ENCODE peak calls at places on chromosome 12, in four cellular contexts. R is K562, P is GM12878, O is SK-N-SH. E is an unnamed sample.

GRCh38 chr12:55724226-55724939 is 4.2 kb downstream of the RDH5 start:
- DNase-seq in O (peak; percentile 71), R (peak; percentile 55), P (no peak), E (peak; percentile 76)

GRCh38 chr12:110912263-110912662 is 8.1 kb downstream of the MYL2 start:
- DNase-seq in P (no peak), R (no peak), O (no peak), E (no peak)

GRCh38 chr12:25023808-25024207 is 74.9 kb upstream of the BCAT1 start:
- DNase-seq in R (no peak), P (no peak), O (no peak), E (no peak)

GRCh38 chr12:6341439-6342139 is at the start of gene TNFRSF1A:
- DNase-seq in O (peak; percentile 83), P (no peak), R (peak; percentile 61), E (no peak)

GRCh38 chr12:106436183-106436582 is 78.6 kb downstream of the POLR3B start:
- DNase-seq in R (no peak), P (no peak), O (no peak), E (no peak)

GRCh38 chr12:1595026-1595561 is 713 bp upstream of the FBXL14 start:
- DNase-seq in P (no peak), R (no peak), O (no peak), E (no peak)

GRCh38 chr12:43758247-43758727 is 303 bp downstream of the PUS7L start:
- DNase-seq in R (peak; percentile 43), O (peak; percentile 47), P (peak; percentile 17), E (peak; percentile 16)

GRCh38 chr12:101876861-101877815 is at the start of gene DRAM1:
- DNase-seq in O (peak; percentile 86), P (no peak), R (peak; percentile 88), E (peak; percentile 83)

GRCh38 chr12:59087077-59087673 is 166.9 kb upstream of the LRIG3 start:
- DNase-seq in R (no peak), O (peak; percentile 13), P (no peak), E (no peak)

GRCh38 chr12:51318846-51319570 is 5.0 kb downstream of the BIN2 start:
- DNase-seq in R (no peak), O (no peak), P (peak; percentile 59), E (no peak)

GRCh38 chr12:65520658-65521057 is 242.2 kb downstream of the MSRB3 start:
- DNase-seq in O (no peak), R (no peak), P (no peak), E (no peak)

GRCh38 chr12:58302487-58303011 is 361.2 kb downstream of the ATP23 start:
- DNase-seq in R (no peak), P (no peak), O (no peak), E (no peak)

GRCh38 chr12:56129210-56129691 is 1.2 kb downstream of the ESYT1 start:
- DNase-seq in O (peak; percentile 78), P (no peak), R (peak; percentile 79), E (peak; percentile 73)

GRCh38 chr12:85920324-85920947 is 46.3 kb downstream of the NTS start:
- DNase-seq in R (peak; percentile 7), O (peak; percentile 32), P (no peak), E (no peak)

GRCh38 chr12:132108211-132108832 is 35.8 kb downstream of the DDX51 start:
- DNase-seq in P (no peak), R (no peak), O (no peak), E (peak; percentile 43)

GRCh38 chr12:92431146-92431545 is 271.6 kb upstream of the PLEKHG7 start:
- DNase-seq in R (peak; percentile 13), O (no peak), P (no peak), E (peak; percentile 21)

GRCh38 chr12:6666211-6666610 is 3.3 kb upstream of the ING4 start:
- DNase-seq in O (no peak), P (no peak), R (no peak), E (no peak)

GRCh38 chr12:2108166-2108565 is 55.4 kb downstream of the CACNA1C start:
- DNase-seq in R (no peak), O (no peak), P (no peak), E (no peak)

GRCh38 chr12:53781218-53781801 is 29.5 kb upstream of the CISTR start:
- DNase-seq in O (no peak), P (no peak), R (no peak), E (no peak)

GRCh38 chr12:89225401-89225800 is 126.9 kb downstream of the DUSP6 start:
- DNase-seq in P (no peak), O (no peak), R (no peak), E (no peak)

GRCh38 chr12:32146074-32146873 is 39.6 kb downstream of the BICD1 start:
- DNase-seq in P (peak; percentile 37), O (no peak), R (no peak), E (no peak)

GRCh38 chr12:32149489-32149888 is 42.8 kb downstream of the BICD1 start:
- DNase-seq in O (no peak), P (no peak), R (no peak), E (no peak)

GRCh38 chr12:32151081-32151480 is 44.4 kb downstream of the BICD1 start:
- DNase-seq in P (no peak), O (no peak), R (no peak), E (no peak)

GRCh38 chr12:32151552-32151951 is 44.9 kb downstream of the BICD1 start:
- DNase-seq in P (no peak), R (no peak), O (no peak), E (no peak)

DNA sequence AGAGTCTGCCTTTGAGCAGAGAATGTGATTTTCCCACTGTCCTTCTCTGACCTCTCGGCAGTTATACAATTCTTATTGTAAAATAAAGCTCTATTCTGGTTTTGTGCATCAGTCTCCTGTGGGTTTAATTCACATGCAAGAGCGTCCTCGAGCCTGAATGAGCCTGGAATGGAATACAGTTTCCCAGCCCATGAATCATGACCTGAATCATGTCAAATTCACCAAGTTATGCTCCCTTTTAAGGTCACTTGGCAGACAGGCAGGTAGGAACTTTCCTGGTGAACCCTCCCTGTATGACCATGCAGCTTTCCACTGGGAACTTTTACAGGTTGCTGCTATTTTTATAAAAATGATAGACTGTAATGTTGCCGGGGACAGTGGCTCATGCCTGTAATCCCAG is 41.7 kb downstream of the BICD1 start:
- DNase-seq in P (no peak), O (no peak), R (no peak), E (no peak)
- TF ChIP-seq USF1 in P (no peak), O (no peak), R (no peak), E (no peak)

GRCh38 chr12:95810411-95810810 is 19.8 kb upstream of the NTN4 start:
- DNase-seq in R (no peak), P (no peak), O (no peak), E (no peak)

GRCh38 chr12:95820096-95820703 is 29.6 kb upstream of the NTN4 start:
- DNase-seq in O (peak; percentile 65), R (peak; percentile 22), P (no peak), E (no peak)

DNA sequence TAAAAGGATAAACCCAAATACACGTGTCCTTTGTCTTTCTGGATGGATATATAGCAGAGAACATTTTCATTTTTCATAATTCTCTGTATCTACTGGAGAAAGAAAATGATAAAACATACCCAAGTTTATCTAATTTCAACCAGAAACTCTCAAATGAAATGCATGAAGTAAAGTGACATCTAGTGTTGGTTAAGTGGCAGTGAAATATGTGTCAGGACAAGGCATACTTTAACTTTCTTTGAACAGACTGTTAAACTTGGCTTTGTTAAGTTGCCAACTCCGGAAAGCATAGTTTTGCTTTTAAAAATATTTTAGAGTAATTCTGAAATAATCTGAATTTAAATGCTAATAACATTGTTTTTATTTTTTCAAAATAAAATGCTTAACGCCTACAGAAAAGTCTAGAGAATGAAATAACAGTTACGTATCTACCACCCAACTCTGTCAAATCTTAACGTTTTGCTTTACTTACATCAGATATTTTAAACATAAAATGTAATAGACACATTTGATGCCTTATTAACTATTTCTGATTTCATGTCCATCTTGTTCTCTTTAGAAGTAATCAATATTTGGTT is 25.2 kb upstream of the NTN4 start:
- DNase-seq in R (no peak), P (no peak), O (peak; percentile 40), E (no peak)
- TF ChIP-seq USF1 in R (no peak), P (no peak), O (no peak), E (no peak)

DNA sequence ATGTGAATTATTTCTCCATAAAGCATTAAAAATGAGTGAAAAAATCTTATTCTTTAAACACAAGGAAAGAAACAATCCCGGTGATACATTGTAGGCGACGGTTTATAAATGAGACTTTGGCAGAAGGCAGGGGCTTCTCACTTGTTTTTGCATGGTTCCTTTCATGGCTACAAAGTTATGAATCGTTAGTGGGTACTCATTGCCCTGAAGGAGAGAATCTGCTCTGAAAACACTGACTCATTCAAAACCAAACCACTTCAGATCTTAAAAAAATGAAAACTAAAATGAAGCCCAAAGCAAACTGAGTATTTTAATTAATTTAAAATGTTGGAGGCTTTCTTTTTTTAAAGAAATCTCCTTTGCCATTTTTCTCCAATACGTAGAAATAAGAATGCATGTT is 41.4 kb upstream of the AMIGO2 start:
- DNase-seq in P (no peak), O (no peak), R (no peak), E (no peak)
- TF ChIP-seq USF1 in P (no peak), O (no peak), R (no peak), E (no peak)

DNA sequence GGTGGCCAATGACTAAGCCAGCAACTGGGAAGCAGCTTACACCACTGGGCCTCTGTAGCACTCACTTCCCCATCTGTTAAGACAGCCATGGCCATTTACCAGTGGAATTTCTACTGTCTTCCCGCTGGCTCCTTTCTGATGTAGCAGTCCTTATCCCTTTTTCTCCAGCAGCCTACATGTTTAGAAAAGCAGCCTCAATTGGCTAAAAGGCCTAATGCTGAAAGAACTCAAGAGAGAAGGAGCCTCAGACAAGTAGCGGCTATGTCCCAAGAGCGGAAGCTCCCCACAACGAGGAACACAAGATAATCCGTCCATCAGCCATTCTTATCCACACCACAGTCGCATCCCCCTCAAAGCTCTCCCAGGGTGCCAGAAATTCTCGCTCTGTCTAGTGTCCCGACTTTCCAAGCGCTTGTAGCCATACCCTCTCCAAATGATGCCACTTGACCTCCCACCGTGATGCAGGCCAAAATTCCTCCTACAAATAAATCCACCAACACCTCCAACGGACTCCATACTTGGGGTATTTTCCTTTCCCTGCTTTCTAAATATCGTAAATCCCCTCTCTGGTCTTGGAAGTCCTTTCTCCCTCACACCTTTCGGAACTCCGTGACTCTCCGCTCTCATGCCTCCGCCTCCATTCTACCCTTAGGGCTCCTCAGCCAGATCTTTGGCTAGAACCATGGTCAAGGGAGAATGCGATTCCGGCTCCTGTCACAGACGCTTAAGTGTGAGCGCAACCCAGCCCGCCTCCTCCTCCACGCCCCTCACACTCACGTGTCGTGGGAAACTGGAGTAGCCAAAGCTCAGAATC is 527 bp downstream of the M6PR start:
- DNase-seq in O (peak; percentile 23), P (no peak), R (peak; percentile 13), E (no peak)
- TF ChIP-seq USF1 in O (no peak), P (no peak), R (no peak), E (no peak)